ENCODE peak calls at places on chromosomes 5 and 9, in eight cellular contexts. Y is Peyer's patch, S is IMR-90, V is ovary, L is transverse colon, U is uterus, H is HepG2, T is HCT116. D is an unnamed sample.

GRCh38 chr5:55625913-55626312 is 86.2 kb downstream of the SLC38A9 start:
- DNase-seq in S (no peak), Y (no peak), T (no peak), H (no peak), U (no peak), L (no peak), V (no peak), D (no peak)

GRCh38 chr9:37036237-37037136 is 2.4 kb upstream of the PAX5 start:
- DNase-seq in L (peak), V (no peak), T (no peak), Y (peak), S (peak), U (no peak), H (no peak), D (peak)

GRCh38 chr9:83283528-83283927 is 220.6 kb upstream of the RASEF start:
- DNase-seq in H (no peak), U (no peak), Y (no peak), T (no peak), L (no peak), V (no peak), S (no peak), D (no peak)

GRCh38 chr9:126673689-126674364 is 60.1 kb downstream of the LMX1B start:
- DNase-seq in S (peak), U (no peak), L (no peak), H (peak), V (peak), T (no peak), Y (no peak), D (no peak)

GRCh38 chr5:81834021-81834660 is 83.2 kb upstream of the SSBP2 start:
- DNase-seq in H (no peak), S (no peak), L (no peak), V (no peak), U (no peak), Y (no peak), T (no peak), D (no peak)

GRCh38 chr9:121954477-121955175 is 138.5 kb downstream of the TTLL11 start:
- DNase-seq in L (no peak), H (no peak), T (no peak), V (peak), Y (no peak), U (peak), S (peak), D (peak)

GRCh38 chr5:81759632-81760005 is 8.7 kb upstream of the SSBP2 start:
- DNase-seq in T (no peak), V (no peak), H (no peak), S (no peak), Y (no peak), U (no peak), L (no peak), D (no peak)

GRCh38 chr5:26582350-26583040 is 455.9 kb downstream of the CDH9 start:
- DNase-seq in T (no peak), S (no peak), V (no peak), H (no peak), L (no peak), U (no peak), Y (no peak), D (no peak)

GRCh38 chr9:78788101-78788500 is 491.2 kb downstream of the PSAT1 start:
- DNase-seq in Y (no peak), U (no peak), L (no peak), T (no peak), S (peak), V (no peak), H (no peak), D (no peak)

GRCh38 chr9:25658587-25658986 is 19.7 kb downstream of the TUSC1 start:
- DNase-seq in H (no peak), U (no peak), Y (no peak), V (no peak), S (no peak), L (no peak), T (no peak), D (no peak)

GRCh38 chr5:138216799-138217198 is 3.7 kb upstream of the CDC23 start:
- DNase-seq in V (no peak), T (no peak), L (no peak), H (no peak), S (no peak), Y (no peak), U (no peak), D (no peak)

GRCh38 chr5:138210985-138211384 is 2.1 kb downstream of the CDC23 start:
- DNase-seq in S (no peak), T (no peak), H (no peak), L (no peak), Y (no peak), V (no peak), U (no peak), D (no peak)

GRCh38 chr5:138212828-138213160 is 329 bp downstream of the CDC23 start:
- DNase-seq in T (no peak), H (no peak), U (no peak), S (peak), V (no peak), L (peak), Y (peak), D (no peak)

GRCh38 chr5:138213161-138214029 is at the start of gene CDC23:
- DNase-seq in Y (peak), H (peak), L (peak), S (peak), U (peak), V (peak), T (peak), D (peak)
- TF ChIP-seq POLR2A in Y (peak), H (peak), L (peak), S (peak), U (peak), V (peak), T (peak), D (peak)

GRCh38 chr9:107246259-107247254 is 36.5 kb upstream of the RAD23B start:
- DNase-seq in L (no peak), U (no peak), S (peak), V (no peak), Y (no peak), H (no peak), T (no peak), D (no peak)

GRCh38 chr9:107249665-107250285 is 33.3 kb upstream of the RAD23B start:
- DNase-seq in H (no peak), L (no peak), T (no peak), S (no peak), V (no peak), Y (no peak), U (no peak), D (no peak)

GRCh38 chr9:107251756-107252322 is 31.2 kb upstream of the RAD23B start:
- DNase-seq in L (no peak), Y (peak), U (peak), S (peak), V (peak), T (no peak), H (peak), D (peak)

GRCh38 chr9:107249131-107249533 is 33.9 kb upstream of the RAD23B start:
- DNase-seq in S (peak), H (peak), U (no peak), L (no peak), Y (no peak), T (no peak), V (no peak), D (no peak)

DNA sequence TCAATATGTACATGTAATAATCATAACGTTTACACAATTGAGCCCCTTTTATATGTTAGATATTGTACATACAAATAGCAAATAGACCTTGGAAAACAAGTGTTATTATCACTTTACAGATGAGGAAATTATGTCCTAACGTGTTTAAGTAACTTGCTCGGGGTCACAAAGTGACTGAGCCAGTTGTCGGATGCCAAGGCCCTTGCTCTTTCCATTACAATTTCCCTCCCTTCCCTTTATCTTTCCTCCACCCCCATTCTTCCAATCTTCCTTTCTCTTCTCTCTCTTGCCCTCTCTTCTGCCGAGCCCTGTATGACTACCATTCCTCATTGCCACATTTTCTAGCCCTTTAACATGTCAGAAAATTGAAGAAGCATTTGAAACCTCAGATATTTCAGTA is 34.4 kb upstream of the RAD23B start:
- DNase-seq in L (no peak), V (no peak), U (no peak), H (no peak), Y (no peak), T (no peak), S (no peak), D (no peak)
- H3K4me3 ChIP-seq in L (no peak), V (no peak), U (no peak), H (peak), Y (no peak), T (no peak), S (no peak), D (no peak)

GRCh38 chr9:650362-650761 is 191.1 kb upstream of the DMRT1 start:
- DNase-seq in V (no peak), L (no peak), Y (no peak), H (no peak), S (peak), T (no peak), U (no peak), D (no peak)
- TF ChIP-seq POLR2A in V (no peak), L (no peak), Y (no peak), H (no peak), S (no peak), T (no peak), U (no peak), D (no peak)

DNA sequence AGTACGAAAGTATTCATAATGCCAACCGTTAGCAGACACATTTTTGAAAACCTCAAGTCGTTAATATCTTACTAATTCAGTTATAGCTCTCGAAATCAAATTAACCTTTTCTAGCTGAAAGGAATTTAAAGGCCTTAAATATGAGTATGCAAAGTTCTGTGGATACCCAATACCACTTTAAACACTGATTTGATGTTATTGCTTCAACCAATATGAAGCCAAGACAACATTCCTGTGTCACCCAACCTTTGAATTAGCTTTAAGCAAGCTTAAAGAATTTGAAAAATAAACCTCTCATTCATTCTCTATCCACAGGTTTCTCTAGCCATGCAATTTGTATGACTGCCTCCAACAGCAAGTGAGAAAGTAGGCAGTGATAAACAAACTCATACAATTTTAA is 204.4 kb downstream of the MCTP1 start:
- DNase-seq in V (no peak), U (no peak), L (no peak), H (no peak), S (no peak), Y (no peak), T (no peak), D (no peak)
- H3K4me3 ChIP-seq in V (peak), U (peak), L (peak), H (no peak), S (no peak), Y (no peak), T (no peak), D (no peak)

GRCh38 chr5:79149432-79149831 is 37.8 kb downstream of the BHMT start:
- DNase-seq in U (no peak), S (peak), H (no peak), V (no peak), L (no peak), Y (no peak), T (no peak), D (no peak)
- TF ChIP-seq POLR2A in U (no peak), S (no peak), H (no peak), V (no peak), L (no peak), Y (no peak), T (no peak), D (no peak)

DNA sequence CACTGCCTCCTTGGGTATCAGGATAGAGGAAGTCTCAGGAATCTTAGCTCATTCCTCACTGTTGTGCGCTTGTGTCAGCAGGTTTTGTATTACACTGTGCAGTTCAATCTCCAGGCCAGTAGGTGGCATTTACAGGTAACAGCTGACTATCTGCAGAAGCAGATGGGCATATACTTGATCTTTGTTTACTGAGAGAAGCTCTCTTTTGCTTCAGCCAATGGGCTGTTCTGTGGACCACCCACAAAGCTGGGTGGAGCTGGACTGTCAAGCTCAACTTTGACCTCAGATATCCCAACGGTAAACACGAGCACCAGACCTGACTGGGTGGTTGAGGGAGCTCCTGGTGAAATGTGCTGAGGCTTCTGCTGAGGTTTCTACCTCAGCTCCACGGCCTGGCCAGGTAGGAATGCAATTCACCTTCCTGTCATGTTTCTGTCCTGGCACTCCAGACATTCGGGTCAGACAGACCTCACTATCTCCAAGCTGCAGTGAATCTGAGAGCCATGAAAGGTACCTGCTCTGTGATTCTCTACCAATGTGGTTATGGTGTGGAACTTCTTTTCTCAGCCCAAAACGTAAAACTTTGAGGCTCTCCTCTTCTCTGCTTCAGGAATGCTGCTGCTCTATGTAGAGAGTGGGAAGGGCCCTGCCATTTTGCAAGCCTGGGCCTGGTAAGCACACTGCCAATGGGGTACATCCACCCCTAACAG is 167.9 kb upstream of the ACTBL2 start:
- DNase-seq in V (no peak), L (peak), U (no peak), H (peak), Y (peak), T (peak), S (peak), D (peak)
- H3K4me3 ChIP-seq in V (no peak), L (no peak), U (no peak), H (peak), Y (no peak), T (no peak), S (no peak), D (no peak)

GRCh38 chr9:112037281-112038016 is 137.6 kb downstream of the SUSD1 start:
- DNase-seq in S (peak), U (no peak), Y (peak), H (no peak), V (no peak), T (no peak), L (peak), D (no peak)
- TF ChIP-seq POLR2A in S (no peak), U (no peak), Y (no peak), H (no peak), V (no peak), T (no peak), L (no peak), D (no peak)